ENCODE peak calls at places on chromosomes 1 and 21, in five cellular contexts. One of them, this sample, is unnamed.

GRCh38 chr1:81836007-81836626 is 35.4 kb downstream of the ADGRL2 start:
- DNase-seq in brain microvascular endothelial cell: no peak
- DNase-seq in lower lobe of right lung: no peak
- DNase-seq in thoracic aorta: no peak
- DNase-seq in fibroblast of lung: peak; percentile 29
- DNase-seq in this sample: no peak

GRCh38 chr1:235011064-235011598 is 117.5 kb downstream of the TOMM20 start:
- DNase-seq in brain microvascular endothelial cell: no peak
- DNase-seq in lower lobe of right lung: no peak
- DNase-seq in thoracic aorta: no peak
- DNase-seq in fibroblast of lung: no peak
- DNase-seq in this sample: no peak

GRCh38 chr1:24659993-24660665 is 17.0 kb downstream of the SRRM1 start:
- DNase-seq in brain microvascular endothelial cell: no peak
- DNase-seq in lower lobe of right lung: no peak
- DNase-seq in thoracic aorta: no peak
- DNase-seq in fibroblast of lung: no peak
- DNase-seq in this sample: no peak

GRCh38 chr21:45055861-45056260 is 18.5 kb upstream of the ADARB1 start:
- DNase-seq in brain microvascular endothelial cell: no peak
- DNase-seq in lower lobe of right lung: no peak
- DNase-seq in thoracic aorta: no peak
- DNase-seq in fibroblast of lung: peak; percentile 23
- DNase-seq in this sample: no peak

GRCh38 chr1:60345621-60346020 is 272.1 kb upstream of the C1orf87 start:
- DNase-seq in brain microvascular endothelial cell: peak; percentile 47
- DNase-seq in lower lobe of right lung: no peak
- DNase-seq in thoracic aorta: no peak
- DNase-seq in fibroblast of lung: peak; percentile 47
- DNase-seq in this sample: peak; percentile 36

GRCh38 chr1:235567812-235568444 is 63.7 kb upstream of the B3GALNT2 start:
- DNase-seq in brain microvascular endothelial cell: no peak
- DNase-seq in lower lobe of right lung: no peak
- DNase-seq in thoracic aorta: no peak
- DNase-seq in fibroblast of lung: no peak
- DNase-seq in this sample: no peak

GRCh38 chr21:20875741-20876140 is 122.5 kb upstream of the NCAM2 start:
- DNase-seq in brain microvascular endothelial cell: no peak
- DNase-seq in lower lobe of right lung: no peak
- DNase-seq in thoracic aorta: no peak
- DNase-seq in fibroblast of lung: no peak
- DNase-seq in this sample: no peak

GRCh38 chr1:113931456-113931855 is 2.3 kb downstream of the HIPK1 start:
- DNase-seq in brain microvascular endothelial cell: peak; percentile 21
- DNase-seq in lower lobe of right lung: no peak
- DNase-seq in thoracic aorta: no peak
- DNase-seq in fibroblast of lung: peak; percentile 78
- DNase-seq in this sample: no peak

GRCh38 chr1:60989745-60990718 is 92.3 kb upstream of the NFIA start:
- DNase-seq in brain microvascular endothelial cell: peak; percentile 88
- DNase-seq in lower lobe of right lung: no peak
- DNase-seq in thoracic aorta: peak; percentile 57
- DNase-seq in fibroblast of lung: peak; percentile 84
- DNase-seq in this sample: peak; percentile 75

GRCh38 chr1:23396380-23396779 is 26.7 kb upstream of the ZNF436 start:
- DNase-seq in brain microvascular endothelial cell: no peak
- DNase-seq in lower lobe of right lung: no peak
- DNase-seq in thoracic aorta: no peak
- DNase-seq in fibroblast of lung: no peak
- DNase-seq in this sample: no peak

GRCh38 chr1:11279630-11280029 is 6.6 kb downstream of the UBIAD1 start:
- DNase-seq in brain microvascular endothelial cell: no peak
- DNase-seq in lower lobe of right lung: no peak
- DNase-seq in thoracic aorta: no peak
- DNase-seq in fibroblast of lung: no peak
- DNase-seq in this sample: no peak

GRCh38 chr1:5481889-5482288 is 510.3 kb downstream of the NPHP4 start:
- DNase-seq in brain microvascular endothelial cell: no peak
- DNase-seq in lower lobe of right lung: no peak
- DNase-seq in thoracic aorta: no peak
- DNase-seq in fibroblast of lung: no peak
- DNase-seq in this sample: no peak

GRCh38 chr1:226061793-226062557 is 541 bp upstream of the H3-3A start:
- DNase-seq in brain microvascular endothelial cell: peak; percentile 33
- DNase-seq in lower lobe of right lung: peak; percentile 88
- DNase-seq in thoracic aorta: no peak
- DNase-seq in fibroblast of lung: peak; percentile 80
- DNase-seq in this sample: no peak

GRCh38 chr1:243917863-243918565 is 68.0 kb upstream of the AKT3 start:
- DNase-seq in brain microvascular endothelial cell: peak; percentile 39
- DNase-seq in lower lobe of right lung: no peak
- DNase-seq in thoracic aorta: no peak
- DNase-seq in fibroblast of lung: peak; percentile 37
- DNase-seq in this sample: no peak

GRCh38 chr1:36889846-36890245 is 144.5 kb downstream of the GRIK3 start:
- DNase-seq in brain microvascular endothelial cell: no peak
- DNase-seq in lower lobe of right lung: no peak
- DNase-seq in thoracic aorta: no peak
- DNase-seq in fibroblast of lung: no peak
- DNase-seq in this sample: no peak

GRCh38 chr1:152109998-152110294 is 5.3 kb downstream of the TCHH start:
- DNase-seq in brain microvascular endothelial cell: no peak
- DNase-seq in lower lobe of right lung: no peak
- DNase-seq in thoracic aorta: no peak
- DNase-seq in fibroblast of lung: peak; percentile 7
- DNase-seq in this sample: no peak

GRCh38 chr1:153953859-153954365 is 4.5 kb downstream of the CRTC2 start:
- DNase-seq in brain microvascular endothelial cell: no peak
- DNase-seq in lower lobe of right lung: no peak
- DNase-seq in thoracic aorta: no peak
- DNase-seq in fibroblast of lung: no peak
- DNase-seq in this sample: no peak

GRCh38 chr1:155322571-155322952 is 1.9 kb downstream of the RUSC1 start:
- DNase-seq in brain microvascular endothelial cell: no peak
- DNase-seq in lower lobe of right lung: peak; percentile 53
- DNase-seq in thoracic aorta: no peak
- DNase-seq in fibroblast of lung: peak; percentile 60
- DNase-seq in this sample: no peak

GRCh38 chr1:244970236-244970652 is 105.9 kb upstream of the HNRNPU start:
- DNase-seq in brain microvascular endothelial cell: peak; percentile 52
- DNase-seq in lower lobe of right lung: peak; percentile 88
- DNase-seq in thoracic aorta: peak; percentile 29
- DNase-seq in fibroblast of lung: peak; percentile 79
- DNase-seq in this sample: no peak

GRCh38 chr1:52037909-52038308 is 4.3 kb upstream of the KTI12 start:
- DNase-seq in brain microvascular endothelial cell: no peak
- DNase-seq in lower lobe of right lung: no peak
- DNase-seq in thoracic aorta: no peak
- DNase-seq in fibroblast of lung: no peak
- DNase-seq in this sample: no peak
- H3K4me3 ChIP-seq in brain microvascular endothelial cell: no peak overlapping the region
- H3K4me3 ChIP-seq in lower lobe of right lung: no peak overlapping the region
- H3K4me3 ChIP-seq in thoracic aorta: no peak overlapping the region
- H3K4me3 ChIP-seq in fibroblast of lung: no peak overlapping the region
- H3K4me3 ChIP-seq in this sample: no peak overlapping the region

GRCh38 chr1:117059334-117059677 is 820 bp upstream of the TTF2 start:
- DNase-seq in brain microvascular endothelial cell: no peak
- DNase-seq in lower lobe of right lung: peak; percentile 68
- DNase-seq in thoracic aorta: no peak
- DNase-seq in fibroblast of lung: no peak
- DNase-seq in this sample: no peak
- H3K4me3 ChIP-seq in brain microvascular endothelial cell: peak overlapping the region; percentile 85
- H3K4me3 ChIP-seq in lower lobe of right lung: peak overlapping the region; percentile 85
- H3K4me3 ChIP-seq in thoracic aorta: peak overlapping the region; percentile 100
- H3K4me3 ChIP-seq in fibroblast of lung: peak overlapping the region; percentile 89
- H3K4me3 ChIP-seq in this sample: peak overlapping the region; percentile 73

GRCh38 chr1:53291574-53291973 is 36.3 kb downstream of the LRP8 start:
- DNase-seq in brain microvascular endothelial cell: peak; percentile 7
- DNase-seq in lower lobe of right lung: no peak
- DNase-seq in thoracic aorta: no peak
- DNase-seq in fibroblast of lung: no peak
- DNase-seq in this sample: no peak
- H3K4me3 ChIP-seq in brain microvascular endothelial cell: no peak overlapping the region
- H3K4me3 ChIP-seq in lower lobe of right lung: no peak overlapping the region
- H3K4me3 ChIP-seq in thoracic aorta: no peak overlapping the region
- H3K4me3 ChIP-seq in fibroblast of lung: no peak overlapping the region
- H3K4me3 ChIP-seq in this sample: no peak overlapping the region

DNA sequence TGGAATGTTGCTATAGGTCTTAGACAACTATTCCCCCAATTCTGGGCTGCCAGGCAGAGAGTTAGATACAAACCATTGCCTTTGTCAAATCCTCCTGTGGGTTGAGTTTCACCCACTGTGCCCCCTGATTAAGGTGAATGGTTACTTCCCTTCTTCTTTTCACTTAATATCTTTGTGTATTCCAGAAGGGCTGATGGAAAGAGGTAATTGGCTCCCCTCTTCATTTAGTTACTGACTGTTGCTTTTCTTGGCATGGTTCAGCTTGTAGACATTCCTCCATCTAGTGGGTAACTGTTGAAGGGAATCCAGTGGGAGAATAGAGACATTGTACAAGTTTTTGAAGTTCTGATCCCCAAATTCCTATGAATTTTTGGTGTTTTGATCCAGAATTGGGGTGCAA is 43.8 kb upstream of the MACF1 start:
- DNase-seq in brain microvascular endothelial cell: no peak
- DNase-seq in lower lobe of right lung: no peak
- DNase-seq in thoracic aorta: no peak
- DNase-seq in fibroblast of lung: no peak
- DNase-seq in this sample: no peak
- H3K4me3 ChIP-seq in brain microvascular endothelial cell: no peak overlapping the region
- H3K4me3 ChIP-seq in lower lobe of right lung: peak overlapping the region; percentile 41
- H3K4me3 ChIP-seq in thoracic aorta: no peak overlapping the region
- H3K4me3 ChIP-seq in fibroblast of lung: no peak overlapping the region
- H3K4me3 ChIP-seq in this sample: peak overlapping the region; percentile 39

DNA sequence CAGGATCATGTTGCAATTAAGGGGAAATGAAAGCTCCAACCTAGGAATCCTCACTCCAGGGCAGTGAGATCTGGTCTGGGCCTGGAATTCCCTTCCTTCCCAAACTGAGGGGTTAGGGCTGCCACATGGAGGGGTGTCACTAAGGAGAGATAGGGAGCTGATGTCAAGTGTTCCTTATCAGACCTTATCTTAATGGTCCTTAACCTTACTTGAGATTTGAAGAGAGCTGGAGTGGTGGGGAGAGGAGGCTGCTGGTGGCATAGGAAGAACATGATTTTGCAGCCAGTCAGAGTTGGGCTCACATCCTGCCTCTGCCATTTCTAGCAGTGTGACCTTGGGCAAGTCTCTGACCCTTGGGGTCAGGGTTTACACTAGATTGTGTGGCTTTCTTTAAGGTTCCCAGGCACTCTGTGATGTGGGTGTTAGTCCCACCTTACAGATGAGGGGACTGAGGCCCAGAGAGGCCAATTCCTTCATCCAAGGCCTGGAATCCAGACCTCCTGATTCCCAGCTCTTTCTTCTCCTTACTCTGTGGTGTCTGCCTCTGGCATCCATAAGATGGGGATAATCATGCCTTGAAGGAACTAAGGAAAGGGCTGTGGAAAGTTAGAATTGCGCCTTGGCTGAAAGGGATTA is 56.3 kb upstream of the SYNC start:
- DNase-seq in brain microvascular endothelial cell: no peak
- DNase-seq in lower lobe of right lung: no peak
- DNase-seq in thoracic aorta: no peak
- DNase-seq in fibroblast of lung: no peak
- DNase-seq in this sample: no peak
- H3K4me3 ChIP-seq in brain microvascular endothelial cell: no peak overlapping the region
- H3K4me3 ChIP-seq in lower lobe of right lung: peak overlapping the region; percentile 26
- H3K4me3 ChIP-seq in thoracic aorta: no peak overlapping the region
- H3K4me3 ChIP-seq in fibroblast of lung: no peak overlapping the region
- H3K4me3 ChIP-seq in this sample: no peak overlapping the region